ENCODE peak calls at places on chromosomes 6 and 20, in four cellular contexts. W is GM12878, S is SK-N-SH, U is HepG2. J is an unnamed sample.

GRCh38 chr6:45483501-45483900 is 105.8 kb upstream of the SUPT3H start:
- DNase-seq in W (no peak), S (no peak), U (no peak), J (no peak)

GRCh38 chr6:15484115-15484514 is 178.7 kb downstream of the DTNBP1 start:
- DNase-seq in W (no peak), S (no peak), U (no peak), J (no peak)

GRCh38 chr6:52362443-52363221 is 681 bp downstream of the PAQR8 start:
- DNase-seq in W (no peak), S (peak; percentile 72), U (no peak), J (peak; percentile 47)

GRCh38 chr6:89509719-89510339 is 76.9 kb downstream of the ANKRD6 start:
- DNase-seq in W (no peak), S (peak; percentile 24), U (peak; percentile 68), J (peak; percentile 14)

GRCh38 chr6:11358904-11359840 is 126.7 kb upstream of the NEDD9 start:
- DNase-seq in W (no peak), S (no peak), U (peak; percentile 93), J (no peak)

GRCh38 chr6:105384004-105384403 is 18.9 kb downstream of the PREP start:
- DNase-seq in W (no peak), S (no peak), U (no peak), J (peak; percentile 41)

GRCh38 chr6:46963626-46964025 is 41.9 kb upstream of the ADGRF5 start:
- DNase-seq in W (no peak), S (no peak), U (no peak), J (no peak)

GRCh38 chr6:53651764-53652401 is 13.7 kb downstream of the KLHL31 start:
- DNase-seq in W (no peak), S (peak; percentile 80), U (peak; percentile 86), J (no peak)

GRCh38 chr6:1015819-1016218 is 296.1 kb upstream of the FOXQ1 start:
- DNase-seq in W (no peak), S (no peak), U (peak; percentile 64), J (peak; percentile 6)

GRCh38 chr6:2952557-2953095 is 18.7 kb downstream of the SERPINB6 start:
- DNase-seq in W (no peak), S (peak; percentile 88), U (peak; percentile 72), J (peak; percentile 74)

GRCh38 chr6:134517145-134517658 is 199.3 kb upstream of the SGK1 start:
- DNase-seq in W (no peak), S (peak; percentile 22), U (peak; percentile 69), J (peak; percentile 24)

GRCh38 chr6:14068133-14068532 is 49.4 kb upstream of the CD83 start:
- DNase-seq in W (no peak), S (no peak), U (no peak), J (no peak)

GRCh38 chr6:84469144-84469543 is 241.7 kb upstream of the CEP162 start:
- DNase-seq in W (no peak), S (no peak), U (no peak), J (no peak)

GRCh38 chr6:44116643-44117382 is 10.4 kb downstream of the MRPL14 start:
- DNase-seq in W (no peak), S (no peak), U (no peak), J (no peak)

GRCh38 chr6:16450821-16451220 is 212.4 kb downstream of the GMPR start:
- DNase-seq in W (no peak), S (no peak), U (no peak), J (no peak)

GRCh38 chr6:106125925-106126435 is 39.8 kb downstream of the PRDM1 start:
- DNase-seq in W (peak; percentile 62), S (no peak), U (no peak), J (no peak)

GRCh38 chr20:2693286-2693995 is 861 bp downstream of the EBF4 start:
- DNase-seq in W (no peak), S (peak; percentile 90), U (no peak), J (peak; percentile 71)

GRCh38 chr6:168387426-168387825 is 53.6 kb upstream of the SMOC2 start:
- DNase-seq in W (no peak), S (no peak), U (no peak), J (no peak)

GRCh38 chr20:2125474-2126112 is 24.0 kb downstream of the STK35 start:
- DNase-seq in W (no peak), S (no peak), U (no peak), J (no peak)

GRCh38 chr6:46010771-46011170 is 4.9 kb downstream of the CLIC5 start:
- DNase-seq in W (no peak), S (no peak), U (no peak), J (no peak)

DNA sequence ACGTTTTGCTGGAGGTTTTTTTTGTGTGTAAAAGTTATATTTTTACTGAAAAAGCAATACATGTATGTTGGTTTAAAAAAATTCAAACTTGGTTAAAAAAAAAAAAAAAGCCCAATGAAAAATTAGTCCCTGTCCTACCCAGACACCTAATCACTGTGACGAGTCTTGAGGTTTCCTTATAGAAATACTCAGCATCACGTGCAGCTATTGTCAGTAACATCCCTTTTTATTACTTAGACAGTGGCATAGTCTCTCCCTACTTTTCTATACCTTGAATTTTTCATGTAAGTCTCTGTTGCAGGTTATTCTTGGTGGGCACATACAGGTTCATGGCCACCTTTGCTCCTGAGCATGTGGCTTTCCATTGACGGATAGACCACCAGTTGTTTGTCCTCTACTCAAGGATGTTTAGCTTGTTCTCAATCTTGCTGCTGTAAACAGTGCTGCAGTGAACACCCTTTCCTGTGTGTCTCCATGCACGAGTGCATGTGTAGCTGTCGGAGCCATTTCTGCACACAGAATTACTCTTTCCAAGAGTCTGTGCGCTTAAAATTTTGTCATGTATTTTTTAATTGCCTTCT is 70.7 kb upstream of the MYL9 start:
- DNase-seq in W (no peak), S (no peak), U (no peak), J (no peak)
- H3K27ac ChIP-seq in W (peak overlapping the region; percentile 63), S (no peak overlapping the region), U (peak overlapping the region; percentile 57), J (no peak overlapping the region)

GRCh38 chr6:29017428-29017802 is 12.3 kb upstream of the ZNF311 start:
- DNase-seq in W (no peak), S (no peak), U (no peak), J (no peak)

GRCh38 chr6:29011276-29011734 is 6.2 kb upstream of the ZNF311 start:
- DNase-seq in W (no peak), S (peak; percentile 72), U (no peak), J (peak; percentile 84)

GRCh38 chr6:29019629-29020028 is 14.5 kb upstream of the ZNF311 start:
- DNase-seq in W (no peak), S (no peak), U (no peak), J (no peak)

GRCh38 chr6:29016559-29017427 is 11.7 kb upstream of the ZNF311 start:
- DNase-seq in W (peak; percentile 56), S (peak; percentile 72), U (peak; percentile 80), J (peak; percentile 76)

DNA sequence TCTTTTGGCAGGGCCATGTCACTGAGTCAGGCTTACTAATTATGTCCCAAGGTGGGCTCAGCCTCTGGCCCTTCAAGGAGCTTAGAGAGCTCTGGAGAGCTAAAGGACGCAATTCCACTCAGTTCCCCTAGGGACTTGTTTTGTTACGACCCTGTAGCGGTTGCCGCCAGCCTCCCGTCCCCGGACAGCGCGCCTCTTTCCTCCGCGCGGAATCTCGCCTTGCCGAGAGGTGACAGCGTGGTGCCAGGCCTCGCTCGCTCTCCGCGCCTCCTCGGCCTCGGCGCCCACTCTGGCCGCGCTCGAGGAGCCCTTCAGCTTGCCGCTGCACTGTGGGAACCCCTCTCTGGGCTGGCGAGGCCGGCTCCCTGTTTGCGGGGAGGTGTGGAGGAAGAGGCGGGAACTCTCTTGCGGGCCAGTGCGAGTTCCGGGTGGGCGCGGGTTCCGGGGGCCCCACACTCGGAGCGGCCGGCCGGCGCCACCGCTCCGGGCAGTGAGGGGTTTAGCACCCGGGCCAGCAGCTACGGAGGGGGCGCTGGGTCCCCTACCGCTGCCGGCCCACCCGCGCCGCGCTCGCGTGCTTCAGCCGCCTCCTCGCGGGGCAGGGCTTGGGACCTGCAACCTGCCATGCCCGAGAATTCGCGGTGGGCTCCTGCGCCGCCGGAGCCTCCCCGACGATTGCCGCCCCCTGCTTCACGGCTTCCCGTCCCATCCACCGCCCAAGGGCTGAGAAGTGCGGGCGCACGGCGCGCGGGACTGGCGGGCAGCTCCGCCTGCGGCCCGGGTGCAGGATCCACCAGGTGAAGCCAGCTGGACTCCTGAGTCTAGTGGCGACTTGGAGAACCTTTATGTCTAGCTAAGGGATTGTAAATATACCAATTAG is 9.9 kb upstream of the ZNF311 start:
- DNase-seq in W (no peak), S (no peak), U (no peak), J (no peak)
- TF ChIP-seq MAX in W (no peak), S (no peak), U (no peak), J (no peak)

GRCh38 chr6:19587238-19587942 is 249.8 kb upstream of the ID4 start:
- DNase-seq in W (no peak), S (no peak), U (no peak), J (no peak)
- TF ChIP-seq FOXM1 in W (no peak), S (no peak), U (no peak), J (no peak)

GRCh38 chr6:35357671-35358070 is 15.3 kb downstream of the PPARD start:
- DNase-seq in W (no peak), S (no peak), U (no peak), J (no peak)

GRCh38 chr6:35360349-35361138 is 18.2 kb downstream of the PPARD start:
- DNase-seq in W (no peak), S (peak; percentile 42), U (peak; percentile 97), J (no peak)

GRCh38 chr6:35359346-35359743 is 17.0 kb downstream of the PPARD start:
- DNase-seq in W (no peak), S (no peak), U (no peak), J (no peak)

GRCh38 chr6:35362200-35362599 is 19.8 kb downstream of the PPARD start:
- DNase-seq in W (no peak), S (no peak), U (no peak), J (no peak)

DNA sequence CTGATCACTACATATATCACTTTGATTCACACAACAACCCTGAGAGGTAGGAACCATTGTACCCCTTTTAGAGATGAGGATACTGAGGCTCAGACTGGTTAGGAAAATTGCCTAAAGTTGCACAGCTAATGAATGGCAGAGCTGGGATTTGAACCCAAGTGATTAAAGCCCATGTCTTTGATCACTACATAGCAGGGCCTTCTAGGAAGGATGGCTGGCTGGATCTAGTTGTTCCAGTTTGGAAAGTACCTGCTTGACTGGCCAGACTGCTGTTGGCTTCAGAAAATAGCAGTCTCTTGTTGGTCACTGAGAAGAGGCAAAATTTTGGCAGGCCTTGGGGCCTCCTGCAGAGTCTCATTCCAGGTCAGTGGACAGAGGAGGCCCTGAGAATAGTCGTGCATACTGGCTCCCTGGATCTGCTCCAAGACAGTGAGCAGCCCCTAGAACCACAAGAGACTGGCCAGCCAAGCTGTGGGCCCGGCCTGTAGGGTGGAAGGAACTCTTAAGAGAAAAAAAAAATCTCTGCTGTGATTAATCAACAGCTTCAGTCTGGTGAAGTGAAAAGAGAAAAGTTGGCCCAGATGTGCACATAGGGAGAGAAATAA is 17.5 kb downstream of the PPARD start:
- DNase-seq in W (no peak), S (no peak), U (no peak), J (no peak)
- H3K27ac ChIP-seq in W (no peak overlapping the region), S (peak overlapping the region; percentile 43), U (peak overlapping the region; percentile 67), J (no peak overlapping the region)

GRCh38 chr20:57693002-57693582 is 16.7 kb downstream of the PMEPA1 start:
- DNase-seq in W (no peak), S (no peak), U (no peak), J (no peak)
- TF ChIP-seq MAX in W (no peak), S (no peak), U (no peak), J (no peak)

J was measured in K562.